ENCODE peak calls at places on chromosome 9, in nine cellular contexts. V, W, L, Q, I, Z, M, D and X are unnamed samples.

GRCh38 chr9:13274901-13275641 is 4.4 kb downstream of the MPDZ start:
- DNase-seq in Q (no peak), W (no peak), Z (no peak), I (no peak), L (no peak), M (no peak), D (no peak), V (no peak), X (no peak)

GRCh38 chr9:93713716-93714115 is 137.3 kb downstream of the PHF2 start:
- DNase-seq in W (no peak), M (no peak), V (no peak), Q (no peak), D (no peak), L (no peak), I (no peak), Z (no peak), X (no peak)

GRCh38 chr9:95316794-95317118 is 753 bp downstream of the FANCC start:
- DNase-seq in V (peak; percentile 16), D (peak; percentile 96), L (peak; percentile 88), I (peak; percentile 81), W (peak; percentile 12), M (peak; percentile 69), Z (peak; percentile 90), Q (peak; percentile 59), X (peak; percentile 41)

GRCh38 chr9:3898371-3899218 is 372.8 kb upstream of the RFX3 start:
- DNase-seq in V (no peak), D (no peak), L (no peak), W (no peak), I (no peak), Q (no peak), Z (no peak), M (no peak), X (no peak)

GRCh38 chr9:108049026-108049591 is 559.5 kb upstream of the KLF4 start:
- DNase-seq in D (no peak), L (peak; percentile 38), W (no peak), V (peak; percentile 90), I (peak; percentile 64), Q (no peak), Z (no peak), M (no peak), X (peak; percentile 13)

GRCh38 chr9:27337833-27338526 is 41.0 kb upstream of the EQTN start:
- DNase-seq in I (no peak), Q (no peak), L (peak; percentile 65), W (no peak), V (no peak), Z (no peak), D (no peak), M (no peak), X (no peak)

GRCh38 chr9:81320909-81321482 is 368.4 kb downstream of the TLE1 start:
- DNase-seq in Z (no peak), L (no peak), D (no peak), M (no peak), W (no peak), I (no peak), Q (no peak), V (no peak), X (no peak)

GRCh38 chr9:76379494-76379893 is 14.7 kb downstream of the RFK start:
- DNase-seq in D (no peak), V (no peak), L (no peak), M (no peak), I (no peak), Z (no peak), W (no peak), Q (no peak), X (no peak)

GRCh38 chr9:116471093-116471906 is 215.8 kb upstream of the TRIM32 start:
- DNase-seq in Z (no peak), I (peak; percentile 74), M (peak; percentile 28), W (no peak), V (peak; percentile 80), L (no peak), D (peak; percentile 87), Q (no peak), X (no peak)

GRCh38 chr9:105479846-105480245 is 32.0 kb downstream of the FSD1L start:
- DNase-seq in L (no peak), V (no peak), Z (no peak), D (no peak), M (no peak), W (no peak), I (no peak), Q (no peak), X (no peak)

GRCh38 chr9:127767405-127767804 is 11.1 kb downstream of the SH2D3C start:
- DNase-seq in Q (no peak), W (no peak), V (no peak), L (no peak), I (no peak), M (no peak), Z (no peak), D (no peak), X (no peak)

GRCh38 chr9:90020277-90020871 is 415.6 kb downstream of the GADD45G start:
- DNase-seq in M (no peak), D (no peak), I (no peak), Z (no peak), L (no peak), Q (no peak), W (peak; percentile 72), V (peak; percentile 53), X (no peak)

GRCh38 chr9:120792898-120793765 is at the start of gene FBXW2:
- DNase-seq in D (peak; percentile 96), W (peak; percentile 85), I (peak; percentile 95), Z (peak; percentile 98), M (peak; percentile 91), V (peak; percentile 65), Q (peak; percentile 89), L (peak; percentile 95), X (peak; percentile 89)

GRCh38 chr9:120787906-120788305 is 5.3 kb downstream of the FBXW2 start:
- DNase-seq in M (no peak), Q (no peak), L (no peak), D (no peak), I (no peak), V (no peak), Z (no peak), W (no peak), X (no peak)

GRCh38 chr9:120791161-120791560 is 2.1 kb downstream of the FBXW2 start:
- DNase-seq in Q (no peak), V (no peak), Z (no peak), I (no peak), D (no peak), M (no peak), L (no peak), W (no peak), X (no peak)
- H3K4me3 ChIP-seq in Q (no peak overlapping the region), V (no peak overlapping the region), Z (no peak overlapping the region), I (no peak overlapping the region), D (no peak overlapping the region), M (no peak overlapping the region), L (no peak overlapping the region), W (no peak overlapping the region), X (no peak overlapping the region)

GRCh38 chr9:21804336-21804735 is 1.9 kb downstream of the MTAP start:
- DNase-seq in D (no peak), Q (no peak), W (no peak), L (no peak), Z (no peak), V (no peak), M (no peak), I (no peak), X (no peak)
- H3K4me3 ChIP-seq in D (peak overlapping the region; percentile 58), Q (no peak overlapping the region), W (no peak overlapping the region), L (peak overlapping the region; percentile 79), Z (no peak overlapping the region), V (peak overlapping the region; percentile 67), M (no peak overlapping the region), I (peak overlapping the region; percentile 80), X (no peak overlapping the region)

GRCh38 chr9:134778156-134778555 is 102.5 kb upstream of the FCN2 start:
- DNase-seq in D (no peak), V (no peak), Q (no peak), I (no peak), M (no peak), L (no peak), W (no peak), Z (no peak), X (no peak)
- H3K4me3 ChIP-seq in D (no peak overlapping the region), V (no peak overlapping the region), Q (no peak overlapping the region), I (no peak overlapping the region), M (no peak overlapping the region), L (no peak overlapping the region), W (no peak overlapping the region), Z (no peak overlapping the region), X (no peak overlapping the region)

GRCh38 chr9:131402738-131403492 is 9.0 kb downstream of the PRRC2B start:
- DNase-seq in W (peak; percentile 84), Z (peak; percentile 96), Q (peak; percentile 41), V (peak; percentile 86), I (peak; percentile 83), M (peak; percentile 84), L (peak; percentile 81), D (peak; percentile 82), X (peak; percentile 89)
- H3K4me3 ChIP-seq in W (peak overlapping the region; percentile 15), Z (no peak overlapping the region), Q (peak overlapping the region; percentile 11), V (peak overlapping the region; percentile 25), I (no peak overlapping the region), M (no peak overlapping the region), L (no peak overlapping the region), D (peak overlapping the region; percentile 27), X (no peak overlapping the region)

GRCh38 chr9:34630402-34631154 is 1.7 kb upstream of the ARID3C start:
- DNase-seq in L (no peak), V (no peak), I (no peak), D (no peak), Z (no peak), Q (no peak), M (no peak), W (no peak), X (no peak)

GRCh38 chr9:34627716-34628655 is 880 bp downstream of the ARID3C start:
- DNase-seq in M (no peak), I (no peak), D (no peak), V (no peak), Q (no peak), L (no peak), Z (no peak), W (no peak), X (no peak)

GRCh38 chr9:34625087-34625486 is 3.8 kb downstream of the ARID3C start:
- DNase-seq in V (no peak), Q (no peak), I (no peak), L (no peak), Z (no peak), D (no peak), W (no peak), M (no peak), X (no peak)

GRCh38 chr9:34629492-34629809 is 585 bp upstream of the ARID3C start:
- DNase-seq in Z (no peak), I (no peak), L (no peak), Q (no peak), V (no peak), M (no peak), W (no peak), D (no peak), X (no peak)

GRCh38 chr9:34628656-34629491 is at the start of gene ARID3C:
- DNase-seq in Q (no peak), L (no peak), M (peak; percentile 58), V (no peak), D (peak; percentile 80), Z (no peak), W (no peak), I (peak; percentile 74), X (no peak)
- H3K4me3 ChIP-seq in Q (peak within 1 kb of the TSS; percentile 53), L (peak within 1 kb of the TSS; percentile 33), M (peak within 1 kb of the TSS; percentile 22), V (peak within 1 kb of the TSS; percentile 36), D (peak within 1 kb of the TSS; percentile 66), Z (no peak within 1 kb of the TSS), W (peak within 1 kb of the TSS; percentile 45), I (peak within 1 kb of the TSS; percentile 23), X (peak within 1 kb of the TSS; percentile 36)

DNA sequence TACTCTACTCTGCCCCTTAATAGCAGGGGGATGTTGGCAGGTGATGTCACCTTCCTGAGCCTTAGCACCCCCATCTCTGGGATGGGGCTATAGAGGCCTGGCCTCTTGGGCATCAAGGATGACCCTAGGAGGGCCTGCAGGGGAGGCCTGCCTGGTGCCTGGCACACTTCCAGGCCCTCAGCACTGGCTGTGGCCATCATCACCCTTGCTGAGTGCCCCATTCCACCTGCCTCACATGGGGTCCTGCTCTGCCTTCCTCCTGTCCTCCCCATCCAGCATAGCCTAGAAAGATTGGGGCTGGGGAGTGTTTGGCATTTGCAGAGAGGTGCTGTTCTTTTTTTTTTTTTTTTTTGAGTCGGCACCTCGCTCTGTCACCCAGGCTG is 17.7 kb upstream of the PHYHD1 start:
- DNase-seq in V (no peak), W (no peak), Q (no peak), M (no peak), D (no peak), I (no peak), L (no peak), Z (no peak), X (no peak)
- H3K4me3 ChIP-seq in V (no peak overlapping the region), W (no peak overlapping the region), Q (no peak overlapping the region), M (no peak overlapping the region), D (no peak overlapping the region), I (no peak overlapping the region), L (no peak overlapping the region), Z (no peak overlapping the region), X (no peak overlapping the region)